ENCODE peak calls at places on chromosomes 2 and 18, in ten cellular contexts. F is cardiac muscle cell; D is CD4-positive, alpha-beta T cell; U is cardiac fibroblast; B is foreskin fibroblast; I is prostate gland; S is neural crest cell; G is type B pancreatic cell; H is IMR-90; V is Calu3. C is an unnamed sample.

GRCh38 chr2:216275890-216276289 is 96.4 kb downstream of the MARCHF4 start:
- DNase-seq in F (no peak), D (no peak), U (no peak), B (no peak), I (no peak), S (no peak), G (no peak), H (no peak), V (no peak), C (no peak)

GRCh38 chr2:100350661-100351185 is 28.4 kb upstream of the LONRF2 start:
- DNase-seq in F (no peak), D (no peak), U (peak; percentile 2), B (no peak), I (no peak), S (no peak), G (no peak), H (no peak), V (no peak), C (no peak)

GRCh38 chr18:70491734-70492348 is 203.0 kb downstream of the SOCS6 start:
- DNase-seq in F (peak; percentile 70), D (peak; percentile 22), U (peak; percentile 51), B (peak; percentile 8), I (no peak), S (peak; percentile 64), G (no peak), H (peak; percentile 32), V (peak; percentile 75), C (peak; percentile 47)

GRCh38 chr2:72971036-72971435 is 53.7 kb downstream of the EMX1 start:
- DNase-seq in F (no peak), D (no peak), U (no peak), B (no peak), I (no peak), S (no peak), G (no peak), H (no peak), V (no peak), C (no peak)

GRCh38 chr2:21102356-21102755 is 21.4 kb upstream of the TDRD15 start:
- DNase-seq in F (no peak), D (no peak), U (no peak), B (no peak), I (no peak), S (no peak), G (no peak), H (no peak), V (no peak), C (no peak)

GRCh38 chr2:85737481-85737880 is 16.3 kb upstream of the ATOH8 start:
- DNase-seq in F (no peak), D (no peak), U (peak; percentile 93), B (peak; percentile 91), I (no peak), S (no peak), G (no peak), H (peak; percentile 87), V (no peak), C (no peak)

GRCh38 chr2:10028988-10029874 is 14.1 kb upstream of the KLF11 start:
- DNase-seq in F (peak; percentile 55), D (peak; percentile 42), U (no peak), B (no peak), I (no peak), S (no peak), G (no peak), H (no peak), V (peak; percentile 48), C (peak; percentile 43)

GRCh38 chr18:75341267-75341666 is 86.2 kb downstream of the SMIM21 start:
- DNase-seq in F (no peak), D (no peak), U (peak; percentile 19), B (no peak), I (no peak), S (no peak), G (no peak), H (no peak), V (no peak), C (no peak)

GRCh38 chr2:36376992-36377738 is 21.6 kb downstream of the CRIM1 start:
- DNase-seq in F (peak; percentile 40), D (no peak), U (no peak), B (no peak), I (no peak), S (no peak), G (no peak), H (no peak), V (peak; percentile 82), C (no peak)

GRCh38 chr2:25362564-25363145 is 20.9 kb upstream of the DNMT3A start:
- DNase-seq in F (no peak), D (peak; percentile 49), U (no peak), B (no peak), I (no peak), S (no peak), G (no peak), H (no peak), V (no peak), C (no peak)

GRCh38 chr2:204673877-204674276 is 128.6 kb downstream of the PARD3B start:
- DNase-seq in F (no peak), D (no peak), U (no peak), B (peak; percentile 49), I (no peak), S (no peak), G (no peak), H (peak; percentile 19), V (no peak), C (no peak)

GRCh38 chr2:23588106-23588505 is 203.1 kb downstream of the KLHL29 start:
- DNase-seq in F (no peak), D (no peak), U (no peak), B (no peak), I (no peak), S (no peak), G (no peak), H (no peak), V (no peak), C (no peak)

GRCh38 chr2:73830871-73831401 is 2.2 kb downstream of the STAMBP start:
- DNase-seq in F (no peak), D (no peak), U (peak; percentile 69), B (peak; percentile 81), I (no peak), S (no peak), G (no peak), H (peak; percentile 91), V (no peak), C (no peak)

GRCh38 chr18:29248856-29249255 is 1071.9 kb upstream of the CDH2 start:
- DNase-seq in F (no peak), D (no peak), U (no peak), B (no peak), I (no peak), S (no peak), G (no peak), H (no peak), V (no peak), C (no peak)

GRCh38 chr2:190626656-190627055 is 22.2 kb upstream of the NAB1 start:
- DNase-seq in F (no peak), D (no peak), U (peak; percentile 27), B (no peak), I (no peak), S (no peak), G (no peak), H (no peak), V (no peak), C (no peak)

GRCh38 chr2:121247534-121247933 is 37.5 kb downstream of the TFCP2L1 start:
- DNase-seq in F (no peak), D (no peak), U (no peak), B (no peak), I (no peak), S (no peak), G (no peak), H (no peak), V (no peak), C (no peak)

GRCh38 chr18:79401494-79402208 is 5.9 kb downstream of the NFATC1 start:
- DNase-seq in F (no peak), D (no peak), U (no peak), B (no peak), I (no peak), S (no peak), G (no peak), H (no peak), V (no peak), C (no peak)

GRCh38 chr2:70140978-70141753 is 49.7 kb downstream of the C2orf42 start:
- DNase-seq in F (no peak), D (peak; percentile 61), U (peak; percentile 20), B (no peak), I (peak; percentile 83), S (peak; percentile 25), G (no peak), H (peak; percentile 53), V (peak; percentile 89), C (peak; percentile 43)

GRCh38 chr18:50286391-50287027 is 983 bp downstream of the CXXC1 start:
- DNase-seq in F (no peak), D (no peak), U (peak; percentile 23), B (peak; percentile 35), I (no peak), S (no peak), G (no peak), H (peak; percentile 29), V (peak; percentile 52), C (no peak)

GRCh38 chr2:235149736-235150135 is 197.9 kb downstream of the SH3BP4 start:
- DNase-seq in F (no peak), D (no peak), U (no peak), B (no peak), I (no peak), S (no peak), G (peak; percentile 27), H (no peak), V (no peak), C (no peak)
- TF ChIP-seq CTCF in F (no peak), D (no peak), U (no peak), B (no peak), I (no peak), S (no peak), G (no peak), H (no peak), V (no peak), C (no peak)

GRCh38 chr18:10076502-10077030 is 162.8 kb downstream of the VAPA start:
- DNase-seq in F (no peak), D (no peak), U (no peak), B (no peak), I (no peak), S (no peak), G (no peak), H (no peak), V (peak; percentile 39), C (no peak)
- TF ChIP-seq CTCF in F (no peak), D (no peak), U (no peak), B (no peak), I (no peak), S (peak; percentile 20), G (peak; percentile 26), H (no peak), V (no peak), C (no peak)

DNA sequence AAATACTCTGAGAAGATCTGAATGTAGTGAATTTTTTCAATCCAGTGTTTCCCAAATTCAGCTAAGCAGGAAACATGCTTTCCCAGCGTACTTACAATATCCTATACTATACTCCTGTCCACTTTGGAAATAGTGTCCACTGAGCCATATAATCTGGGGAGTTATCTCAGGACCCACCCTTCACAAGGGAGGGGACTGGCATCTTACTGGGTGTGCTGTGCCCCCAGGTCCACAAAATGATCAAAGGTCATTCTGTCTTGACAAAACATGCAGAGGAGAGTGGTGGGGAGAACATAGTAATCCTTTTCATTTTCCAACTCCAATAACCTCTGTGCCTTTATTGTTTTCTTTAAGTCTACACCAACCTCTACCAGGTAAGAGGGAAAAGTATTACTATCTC is 79.8 kb upstream of the DAPL1 start:
- DNase-seq in F (no peak), D (no peak), U (no peak), B (no peak), I (no peak), S (no peak), G (no peak), H (no peak), V (no peak), C (no peak)
- TF ChIP-seq CTCF in F (no peak), D (no peak), U (no peak), B (no peak), I (no peak), S (no peak), G (no peak), H (no peak), V (no peak), C (no peak)

GRCh38 chr2:125471963-125472362 is 1184.0 kb upstream of the GYPC start:
- DNase-seq in F (peak; percentile 72), D (no peak), U (peak; percentile 19), B (no peak), I (no peak), S (peak; percentile 43), G (no peak), H (peak; percentile 38), V (no peak), C (peak; percentile 59)
- TF ChIP-seq CTCF in F (peak; percentile 39), D (no peak), U (peak; percentile 34), B (peak; percentile 18), I (no peak), S (peak; percentile 67), G (peak; percentile 71), H (peak; percentile 76), V (no peak), C (peak; percentile 21)

C was measured in endothelial cell.